ENCODE peak calls at places on chromosomes 7 and 10, in five cellular contexts. W, S, B, V and O are unnamed samples.

GRCh38 chr10:24463683-24464426 is 254.9 kb downstream of the KIAA1217 start:
- DNase-seq in W (no peak), V (no peak), B (no peak), S (no peak), O (peak)

GRCh38 chr10:90604636-90605035 is 253.2 kb downstream of the HTR7 start:
- DNase-seq in W (no peak), V (no peak), B (no peak), S (no peak), O (no peak)

GRCh38 chr7:90605055-90605454 is 8.9 kb downstream of the CDK14 start:
- DNase-seq in W (no peak), V (no peak), B (no peak), S (no peak), O (no peak)

GRCh38 chr7:102978280-102978679 is 65.5 kb downstream of the LRRC17 start:
- DNase-seq in B (no peak), S (no peak), V (peak), W (peak), O (peak)

GRCh38 chr10:109984013-109984412 is 23.8 kb upstream of the ADD3 start:
- DNase-seq in V (no peak), S (no peak), W (no peak), B (no peak), O (no peak)

GRCh38 chr10:24650669-24651391 is 72.9 kb downstream of the ARHGAP21 start:
- DNase-seq in B (no peak), S (no peak), W (no peak), V (no peak), O (no peak)

GRCh38 chr7:104272767-104273384 is 55.5 kb upstream of the LHFPL3 start:
- DNase-seq in W (peak), V (no peak), B (no peak), S (no peak), O (peak)

GRCh38 chr7:154744226-154744860 is 258.6 kb downstream of the PAXIP1 start:
- DNase-seq in W (no peak), S (peak), V (peak), B (peak), O (no peak)

GRCh38 chr7:96710544-96710943 is 898 bp upstream of the SEM1 start:
- DNase-seq in V (no peak), B (no peak), S (no peak), W (no peak), O (no peak)

GRCh38 chr10:85580585-85580984 is 786.0 kb downstream of the GRID1 start:
- DNase-seq in W (no peak), V (no peak), B (no peak), S (no peak), O (no peak)

GRCh38 chr10:77416327-77417135 is 221.1 kb downstream of the KCNMA1 start:
- DNase-seq in W (peak), B (no peak), S (no peak), V (no peak), O (peak)

GRCh38 chr7:7054252-7054830 is 128.0 kb upstream of the C1GALT1 start:
- DNase-seq in B (no peak), V (no peak), W (no peak), S (no peak), O (no peak)

GRCh38 chr7:71135663-71136062 is 3.7 kb downstream of the GALNT17 start:
- DNase-seq in W (no peak), V (no peak), B (no peak), S (no peak), O (no peak)

GRCh38 chr10:42753126-42753506 is 29.5 kb upstream of the BMS1 start:
- DNase-seq in B (peak), V (peak), S (peak), W (peak), O (peak)

GRCh38 chr7:132500727-132501410 is 75.4 kb downstream of the PLXNA4 start:
- DNase-seq in S (no peak), B (no peak), W (no peak), V (peak), O (peak)

GRCh38 chr7:46554688-46555422 is 633.8 kb upstream of the IGFBP3 start:
- DNase-seq in V (no peak), S (no peak), B (no peak), W (no peak), O (peak)

GRCh38 chr10:14648042-14648765 is 126.5 kb downstream of the FAM107B start:
- DNase-seq in B (no peak), S (peak), W (peak), V (peak), O (peak)

GRCh38 chr10:21732067-21732772 is 198.2 kb downstream of the MLLT10 start:
- DNase-seq in V (peak), S (peak), W (no peak), B (peak), O (peak)

GRCh38 chr10:21737061-21737460 is 203.0 kb downstream of the MLLT10 start:
- DNase-seq in W (no peak), V (no peak), B (no peak), S (no peak), O (no peak)

GRCh38 chr10:21733710-21734109 is 199.7 kb downstream of the MLLT10 start:
- DNase-seq in W (no peak), B (no peak), S (no peak), V (peak), O (no peak)
- TF ChIP-seq CTCF in W (no peak), B (no peak), S (no peak), V (no peak), O (no peak)

GRCh38 chr7:148916186-148916585 is 32.1 kb upstream of the EZH2 start:
- DNase-seq in B (no peak), W (peak), S (no peak), V (no peak), O (peak)

GRCh38 chr7:148915211-148915610 is 31.1 kb upstream of the EZH2 start:
- DNase-seq in V (no peak), B (no peak), W (no peak), S (no peak), O (no peak)

GRCh38 chr7:148912758-148913541 is 28.9 kb upstream of the EZH2 start:
- DNase-seq in V (no peak), B (no peak), S (no peak), W (no peak), O (peak)

GRCh38 chr7:148912151-148912550 is 28.1 kb upstream of the EZH2 start:
- DNase-seq in S (no peak), B (no peak), W (no peak), V (no peak), O (no peak)

GRCh38 chr7:148914208-148914777 is 30.2 kb upstream of the EZH2 start:
- DNase-seq in V (no peak), B (no peak), W (no peak), S (peak), O (peak)
- H3K4me3 ChIP-seq in V (no peak), B (no peak), W (no peak), S (no peak), O (no peak)

DNA sequence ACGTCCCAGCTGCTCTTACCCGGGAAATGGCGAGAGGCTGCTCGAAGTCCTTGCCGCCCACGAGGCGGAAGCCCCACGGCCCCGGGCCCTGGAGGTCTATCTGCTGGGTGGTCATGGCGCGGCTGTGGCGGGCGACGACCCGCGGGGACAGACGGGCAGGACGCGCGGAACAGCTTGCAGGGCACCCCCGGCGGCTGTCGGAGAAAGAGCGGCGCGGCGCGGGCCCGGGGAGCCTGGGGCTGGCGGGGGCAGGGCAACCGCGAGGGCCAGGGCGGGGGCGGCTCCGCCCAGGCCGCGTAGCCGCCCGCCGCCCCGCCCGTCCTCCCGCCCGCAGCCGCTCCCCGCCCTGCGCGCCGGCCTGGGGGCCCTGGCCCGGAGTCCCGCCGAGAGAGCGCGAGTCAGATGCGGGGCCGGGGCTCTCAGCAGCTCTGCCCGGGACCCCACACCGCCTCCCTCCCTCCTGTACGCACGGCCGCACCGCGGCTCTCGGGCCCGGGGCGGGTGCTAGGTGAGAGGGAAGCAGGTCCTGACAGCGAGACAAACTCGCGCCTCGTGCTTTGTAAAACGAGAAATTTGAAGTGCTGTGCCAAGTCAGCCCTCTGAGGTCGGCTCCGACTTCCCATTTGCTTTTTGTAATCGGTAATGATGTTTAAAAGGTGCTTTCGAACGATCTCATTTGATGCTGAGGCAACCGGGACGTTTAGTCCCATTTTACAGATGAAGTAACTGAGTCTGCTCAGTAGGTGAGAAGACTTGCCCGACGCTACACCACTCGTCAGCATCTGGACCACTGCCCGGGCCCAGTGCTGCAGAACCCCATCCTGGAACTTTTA is at the start of gene PDLIM1:
- DNase-seq in W (no peak), S (no peak), B (peak), V (peak), O (peak)
- TF ChIP-seq CTCF in W (peak), S (no peak), B (peak), V (peak), O (peak)

GRCh38 chr10:34520084-34520483 is 295.0 kb downstream of the PARD3 start:
- DNase-seq in S (no peak), W (no peak), B (no peak), V (no peak), O (peak)
- H3K4me3 ChIP-seq in S (no peak), W (no peak), B (no peak), V (no peak), O (no peak)

DNA sequence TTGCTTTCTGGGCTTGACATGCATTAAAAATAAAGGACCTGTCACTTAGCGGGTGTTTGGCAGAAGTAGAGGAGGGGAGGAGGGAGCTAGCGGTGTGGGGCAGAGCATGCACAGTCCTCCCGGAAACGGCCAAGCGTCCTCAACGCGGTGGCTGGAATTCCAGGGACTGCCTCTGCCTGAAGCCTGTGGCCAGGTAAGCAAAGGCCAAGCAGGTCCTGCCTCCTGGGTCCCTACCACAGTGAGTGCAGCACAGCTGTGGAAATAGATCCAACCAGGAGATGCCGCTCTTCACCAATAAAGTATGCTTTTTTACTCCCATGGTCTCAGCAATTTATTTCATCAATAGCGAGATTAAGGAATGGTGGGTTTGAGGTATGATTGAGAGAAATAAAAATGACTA is 323.4 kb downstream of the WDR37 start:
- DNase-seq in S (no peak), W (no peak), B (no peak), V (peak), O (no peak)
- TF ChIP-seq CTCF in S (no peak), W (no peak), B (no peak), V (peak), O (no peak)

DNA sequence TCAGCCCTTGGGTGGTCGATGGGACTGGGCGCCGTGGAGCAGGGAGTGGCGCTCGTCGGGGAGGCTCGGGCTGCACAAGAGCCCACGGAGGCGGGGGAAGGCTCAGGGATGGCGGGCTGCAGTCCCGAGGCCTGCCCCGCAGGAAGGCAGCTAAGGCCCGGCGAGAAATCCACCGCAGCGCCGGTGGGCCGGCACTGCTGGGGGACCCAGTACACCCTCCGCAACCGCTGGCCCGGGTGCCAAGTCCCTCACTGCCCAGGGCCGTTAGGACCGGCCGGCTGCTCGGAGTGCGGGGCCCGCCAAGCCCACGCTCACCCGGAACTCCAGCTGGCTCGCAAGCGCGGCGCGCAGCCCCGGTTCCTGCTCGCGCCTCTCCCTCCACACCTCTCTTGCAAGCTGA is 138.4 kb downstream of the BAMBI start:
- DNase-seq in S (no peak), V (peak), B (no peak), W (no peak), O (no peak)
- H3K4me3 ChIP-seq in S (no peak), V (no peak), B (no peak), W (no peak), O (no peak)